ENCODE peak calls at places on chromosome 20, in four cellular contexts. One of them, this sample, is unnamed. For H3K4me1 and H3K36me3, the result is how much of the 10 kb centered on the place peaks cover.

GRCh38 chr20:44532248-44532980 is 10.5 kb upstream of the SERINC3 start:
- DNase-seq in cardiac muscle cell: no peak
- DNase-seq in transverse colon: no peak
- DNase-seq in neural progenitor cell: peak
- DNase-seq in this sample: peak

GRCh38 chr20:15494841-15495240 is 1078.4 kb downstream of the KIF16B start:
- DNase-seq in cardiac muscle cell: no peak
- DNase-seq in transverse colon: no peak
- DNase-seq in neural progenitor cell: no peak
- DNase-seq in this sample: no peak

GRCh38 chr20:1414982-1415381 is 22.1 kb upstream of the FKBP1A start:
- DNase-seq in cardiac muscle cell: no peak
- DNase-seq in transverse colon: no peak
- DNase-seq in neural progenitor cell: no peak
- DNase-seq in this sample: no peak

GRCh38 chr20:4891364-4891763 is 109.9 kb downstream of the SLC23A2 start:
- DNase-seq in cardiac muscle cell: no peak
- DNase-seq in transverse colon: no peak
- DNase-seq in neural progenitor cell: no peak
- DNase-seq in this sample: no peak

GRCh38 chr20:24735263-24735662 is 213.8 kb upstream of the CST7 start:
- DNase-seq in cardiac muscle cell: peak
- DNase-seq in transverse colon: no peak
- DNase-seq in neural progenitor cell: no peak
- DNase-seq in this sample: no peak

GRCh38 chr20:40687384-40688128 is 1.5 kb downstream of the MAFB start:
- DNase-seq in cardiac muscle cell: peak
- DNase-seq in transverse colon: no peak
- DNase-seq in neural progenitor cell: peak
- DNase-seq in this sample: peak

GRCh38 chr20:1281279-1282057 is 15.4 kb downstream of the SNPH start:
- DNase-seq in cardiac muscle cell: no peak
- DNase-seq in transverse colon: no peak
- DNase-seq in neural progenitor cell: no peak
- DNase-seq in this sample: peak

GRCh38 chr20:26216025-26216424 is 519.4 kb upstream of the ZNF337 start:
- DNase-seq in cardiac muscle cell: no peak
- DNase-seq in transverse colon: no peak
- DNase-seq in neural progenitor cell: no peak
- DNase-seq in this sample: no peak

GRCh38 chr20:33653900-33654596 is 8.1 kb upstream of the C20orf144 start:
- DNase-seq in cardiac muscle cell: no peak
- DNase-seq in transverse colon: peak
- DNase-seq in neural progenitor cell: no peak
- DNase-seq in this sample: no peak

GRCh38 chr20:11452326-11452725 is 465.4 kb upstream of the BTBD3 start:
- DNase-seq in cardiac muscle cell: no peak
- DNase-seq in transverse colon: no peak
- DNase-seq in neural progenitor cell: no peak
- DNase-seq in this sample: no peak

GRCh38 chr20:48706116-48706656 is 121.6 kb downstream of the PREX1 start:
- DNase-seq in cardiac muscle cell: no peak
- DNase-seq in transverse colon: no peak
- DNase-seq in neural progenitor cell: no peak
- DNase-seq in this sample: no peak

GRCh38 chr20:43787937-43788336 is 61.1 kb upstream of the GTSF1L start:
- DNase-seq in cardiac muscle cell: no peak
- DNase-seq in transverse colon: no peak
- DNase-seq in neural progenitor cell: no peak
- DNase-seq in this sample: no peak

GRCh38 chr20:53865905-53866786 is 204.2 kb downstream of the BCAS1 start:
- DNase-seq in cardiac muscle cell: peak
- DNase-seq in transverse colon: peak
- DNase-seq in neural progenitor cell: peak
- DNase-seq in this sample: no peak

GRCh38 chr20:47178277-47178676 is 178.2 kb downstream of the ZMYND8 start:
- DNase-seq in cardiac muscle cell: no peak
- DNase-seq in transverse colon: no peak
- DNase-seq in neural progenitor cell: no peak
- DNase-seq in this sample: no peak

GRCh38 chr20:59948212-59948611 is 8.0 kb downstream of the FAM217B start:
- DNase-seq in cardiac muscle cell: no peak
- DNase-seq in transverse colon: no peak
- DNase-seq in neural progenitor cell: no peak
- DNase-seq in this sample: no peak

GRCh38 chr20:47521059-47521808 is 19.5 kb downstream of the NCOA3 start:
- DNase-seq in cardiac muscle cell: no peak
- DNase-seq in transverse colon: no peak
- DNase-seq in neural progenitor cell: peak
- DNase-seq in this sample: peak

GRCh38 chr20:4949833-4950178 is 51.5 kb downstream of the SLC23A2 start:
- DNase-seq in cardiac muscle cell: peak
- DNase-seq in transverse colon: no peak
- DNase-seq in neural progenitor cell: peak
- DNase-seq in this sample: peak

GRCh38 chr20:14619411-14619810 is 282.0 kb upstream of the FLRT3 start:
- DNase-seq in cardiac muscle cell: no peak
- DNase-seq in transverse colon: no peak
- DNase-seq in neural progenitor cell: no peak
- DNase-seq in this sample: no peak

GRCh38 chr20:53547664-53548239 is 45.9 kb downstream of the ZNF217 start:
- DNase-seq in cardiac muscle cell: peak
- DNase-seq in transverse colon: peak
- DNase-seq in neural progenitor cell: peak
- DNase-seq in this sample: peak

GRCh38 chr20:8518878-8519277 is 386.8 kb downstream of the PLCB1 start:
- DNase-seq in cardiac muscle cell: no peak
- DNase-seq in transverse colon: no peak
- DNase-seq in neural progenitor cell: no peak
- DNase-seq in this sample: no peak

GRCh38 chr20:26167499-26167898 is 470.8 kb upstream of the ZNF337 start:
- DNase-seq in cardiac muscle cell: no peak
- DNase-seq in transverse colon: no peak
- DNase-seq in neural progenitor cell: no peak
- DNase-seq in this sample: no peak

GRCh38 chr20:38633577-38634093 is 32.0 kb downstream of the ARHGAP40 start:
- DNase-seq in cardiac muscle cell: peak
- DNase-seq in transverse colon: peak
- DNase-seq in neural progenitor cell: peak
- DNase-seq in this sample: peak

GRCh38 chr20:9516658-9516987 is 2.2 kb downstream of the LAMP5 start:
- DNase-seq in cardiac muscle cell: no peak
- DNase-seq in transverse colon: no peak
- DNase-seq in neural progenitor cell: peak
- DNase-seq in this sample: no peak

GRCh38 chr20:8464368-8464767 is 332.3 kb downstream of the PLCB1 start:
- DNase-seq in cardiac muscle cell: no peak
- DNase-seq in transverse colon: no peak
- DNase-seq in neural progenitor cell: no peak
- DNase-seq in this sample: no peak

GRCh38 chr20:21633829-21634228 is 71.6 kb upstream of the PAX1 start:
- DNase-seq in cardiac muscle cell: no peak
- DNase-seq in transverse colon: no peak
- DNase-seq in neural progenitor cell: no peak
- DNase-seq in this sample: no peak
- H3K4me1 ChIP-seq in cardiac muscle cell: under half
- H3K4me1 ChIP-seq in transverse colon: under half
- H3K4me1 ChIP-seq in neural progenitor cell: under half
- H3K4me1 ChIP-seq in this sample: under half

GRCh38 chr20:46023148-46023484 is 5.9 kb upstream of the SLC12A5 start:
- DNase-seq in cardiac muscle cell: no peak
- DNase-seq in transverse colon: no peak
- DNase-seq in neural progenitor cell: no peak
- DNase-seq in this sample: no peak
- TF ChIP-seq CTCF in cardiac muscle cell: no peak
- TF ChIP-seq CTCF in transverse colon: no peak
- TF ChIP-seq CTCF in neural progenitor cell: no peak
- TF ChIP-seq CTCF in this sample: no peak

DNA sequence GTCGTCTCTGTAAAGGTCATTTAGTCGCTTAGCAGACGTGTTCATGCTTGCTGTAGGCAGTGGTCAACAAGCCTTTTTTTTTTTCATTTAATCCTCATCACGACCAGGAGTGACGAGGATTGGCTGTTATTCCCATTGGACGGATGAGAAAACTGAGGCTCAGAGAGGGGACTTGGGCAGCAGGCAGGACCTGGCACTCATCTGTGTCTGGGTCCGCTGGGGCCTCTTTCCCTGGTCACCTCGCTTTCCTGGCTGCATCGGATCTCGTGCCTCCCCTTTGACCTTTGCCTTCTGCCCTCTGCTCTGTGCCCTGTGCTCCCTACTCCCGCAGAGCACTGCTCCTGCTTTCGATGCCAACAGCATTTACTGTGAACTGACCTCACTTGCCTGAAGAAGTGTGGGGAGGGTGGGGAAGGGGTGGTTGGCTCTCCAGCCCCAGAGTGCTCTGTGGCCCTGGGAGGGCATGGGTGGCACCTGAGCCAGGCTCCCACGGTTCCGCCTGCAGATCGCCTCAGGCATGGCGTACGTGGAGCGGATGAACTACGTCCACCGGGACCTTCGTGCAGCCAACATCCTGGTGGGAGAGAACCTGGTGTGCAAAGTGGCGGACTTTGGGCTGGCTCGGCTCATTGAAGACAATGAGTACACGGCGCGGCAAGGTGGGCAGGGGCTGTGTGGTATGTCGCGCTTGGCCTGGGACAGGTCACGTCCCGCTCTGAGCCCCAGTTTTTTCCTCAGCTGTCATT is 56.2 kb downstream of the SRC start:
- DNase-seq in cardiac muscle cell: no peak
- DNase-seq in transverse colon: no peak
- DNase-seq in neural progenitor cell: no peak
- DNase-seq in this sample: no peak
- H3K36me3 ChIP-seq in cardiac muscle cell: under half
- H3K36me3 ChIP-seq in transverse colon: under half
- H3K36me3 ChIP-seq in neural progenitor cell: under half
- H3K36me3 ChIP-seq in this sample: under half

GRCh38 chr20:2907519-2907918 is 34.2 kb downstream of the PTPRA start:
- DNase-seq in cardiac muscle cell: no peak
- DNase-seq in transverse colon: no peak
- DNase-seq in neural progenitor cell: no peak
- DNase-seq in this sample: no peak
- H3K4me1 ChIP-seq in cardiac muscle cell: under half
- H3K4me1 ChIP-seq in transverse colon: under half
- H3K4me1 ChIP-seq in neural progenitor cell: under half
- H3K4me1 ChIP-seq in this sample: under half

DNA sequence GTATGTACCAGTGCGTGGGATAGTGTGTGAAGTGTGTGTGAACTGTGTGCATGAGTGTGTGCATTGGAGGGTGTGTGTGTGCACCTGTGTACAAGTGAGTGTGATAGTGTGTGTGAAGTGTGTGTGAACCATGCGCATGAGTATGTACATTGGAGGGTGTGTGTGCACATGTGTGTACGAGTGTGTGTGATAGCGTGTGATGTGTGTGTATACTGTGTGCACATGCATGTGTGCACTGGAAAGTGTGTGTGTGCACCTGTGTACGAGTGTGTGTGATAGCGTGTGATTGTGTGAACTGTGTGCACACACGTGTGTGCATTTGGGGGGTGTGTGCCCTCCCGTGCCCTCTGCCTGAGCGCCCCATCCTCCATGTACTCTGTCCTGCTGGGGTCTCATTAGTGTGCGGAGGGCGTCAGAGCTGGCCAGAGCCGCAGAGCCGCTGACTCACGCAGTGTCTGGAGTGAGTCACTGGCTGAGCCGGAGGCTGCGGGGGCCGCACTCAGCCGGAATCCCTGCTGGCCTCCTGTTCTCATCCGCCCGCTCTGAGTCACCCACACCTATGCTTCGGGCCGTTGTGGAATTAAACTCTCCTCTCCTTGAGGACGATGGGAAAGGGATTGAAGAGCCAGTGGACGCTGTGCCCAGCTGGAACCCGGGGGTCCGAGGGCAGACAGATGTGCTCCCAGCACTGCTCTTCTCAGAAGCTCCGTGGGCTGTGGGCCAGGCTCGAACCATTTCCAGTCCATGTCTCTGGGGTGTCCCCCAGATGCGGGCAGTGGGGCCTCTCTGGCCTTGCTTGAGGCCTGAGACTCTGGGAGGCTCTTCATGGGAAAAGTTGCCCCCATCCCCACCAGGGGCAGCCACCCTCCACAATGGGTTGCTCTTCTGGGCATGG is 27.3 kb upstream of the STX16 start:
- DNase-seq in cardiac muscle cell: no peak
- DNase-seq in transverse colon: peak
- DNase-seq in neural progenitor cell: no peak
- DNase-seq in this sample: no peak
- TF ChIP-seq CTCF in cardiac muscle cell: no peak
- TF ChIP-seq CTCF in transverse colon: no peak
- TF ChIP-seq CTCF in neural progenitor cell: no peak
- TF ChIP-seq CTCF in this sample: no peak

GRCh38 chr20:63706027-63706695 is 1.6 kb downstream of the ARFRP1 start:
- DNase-seq in cardiac muscle cell: no peak
- DNase-seq in transverse colon: peak
- DNase-seq in neural progenitor cell: no peak
- DNase-seq in this sample: no peak

GRCh38 chr20:63709149-63709527 is 1.3 kb downstream of the ZGPAT start:
- DNase-seq in cardiac muscle cell: no peak
- DNase-seq in transverse colon: no peak
- DNase-seq in neural progenitor cell: no peak
- DNase-seq in this sample: no peak

GRCh38 chr20:63706852-63707557 is 771 bp downstream of the ARFRP1 start:
- DNase-seq in cardiac muscle cell: peak
- DNase-seq in transverse colon: peak
- DNase-seq in neural progenitor cell: peak
- DNase-seq in this sample: peak

GRCh38 chr20:63707558-63708300 is at the start of the genes ARFRP1 and ZGPAT:
- DNase-seq in cardiac muscle cell: peak
- DNase-seq in transverse colon: peak
- DNase-seq in neural progenitor cell: peak
- DNase-seq in this sample: peak

GRCh38 chr20:63708301-63709148 is 686 bp downstream of the ZGPAT start:
- DNase-seq in cardiac muscle cell: no peak
- DNase-seq in transverse colon: no peak
- DNase-seq in neural progenitor cell: peak
- DNase-seq in this sample: peak
- H3K36me3 ChIP-seq in cardiac muscle cell: under half
- H3K36me3 ChIP-seq in transverse colon: under half
- H3K36me3 ChIP-seq in neural progenitor cell: under half
- H3K36me3 ChIP-seq in this sample: under half

GRCh38 chr20:23046431-23046830 is 3.0 kb downstream of the THBD start:
- DNase-seq in cardiac muscle cell: no peak
- DNase-seq in transverse colon: no peak
- DNase-seq in neural progenitor cell: no peak
- DNase-seq in this sample: no peak

GRCh38 chr20:23048283-23049200 is 930 bp downstream of the THBD start:
- DNase-seq in cardiac muscle cell: peak
- DNase-seq in transverse colon: peak
- DNase-seq in neural progenitor cell: peak
- DNase-seq in this sample: peak

GRCh38 chr20:23049201-23049932 is at the start of gene THBD:
- DNase-seq in cardiac muscle cell: peak
- DNase-seq in transverse colon: peak
- DNase-seq in neural progenitor cell: peak
- DNase-seq in this sample: peak

GRCh38 chr20:23047738-23048214 is 1.7 kb downstream of the THBD start:
- DNase-seq in cardiac muscle cell: no peak
- DNase-seq in transverse colon: no peak
- DNase-seq in neural progenitor cell: peak
- DNase-seq in this sample: no peak

GRCh38 chr20:23047001-23047737 is 2.3 kb downstream of the THBD start:
- DNase-seq in cardiac muscle cell: no peak
- DNase-seq in transverse colon: no peak
- DNase-seq in neural progenitor cell: no peak
- DNase-seq in this sample: no peak
- H3K4me1 ChIP-seq in cardiac muscle cell: under half
- H3K4me1 ChIP-seq in transverse colon: under half
- H3K4me1 ChIP-seq in neural progenitor cell: under half
- H3K4me1 ChIP-seq in this sample: under half